ENCODE peak calls at places on chromosomes 12 and 14, in nine cellular contexts. F is LHCN-M2; T is activated CD8-positive, alpha-beta T cell treated with anti-CD3 and anti-CD28 coated beads, Interleukin-2, amount 10 ng/mL, durations not matched to agents 7 days and 5 days; J is NCI-H774; V is activated CD4-positive, alpha-beta T cell treated with anti-CD3 and anti-CD28 coated beads, Interleukin-2, amount 50 U/mL, for 4 hours; K is endothelial cell; U is choroid plexus epithelial cell; H is RPMI8226; O is heart left ventricle. R is an unnamed sample.

GRCh38 chr14:38721822-38722431 is 381.1 kb downstream of the SEC23A start:
- DNase-seq in F (peak), T (peak), J (no peak), V (no peak), K (peak), U (peak), H (peak), O (no peak), R (no peak)

GRCh38 chr14:99440278-99440677 is 40.4 kb downstream of the SETD3 start:
- DNase-seq in F (no peak), T (no peak), J (no peak), V (no peak), K (no peak), U (no peak), H (no peak), O (no peak), R (no peak)

GRCh38 chr12:1932264-1932777 is 13.9 kb upstream of the CACNA2D4 start:
- DNase-seq in F (no peak), T (no peak), J (no peak), V (no peak), K (no peak), U (peak), H (peak), O (peak), R (no peak)

GRCh38 chr14:61596985-61597384 is 98.3 kb upstream of the HIF1A start:
- DNase-seq in F (peak), T (no peak), J (no peak), V (no peak), K (no peak), U (peak), H (no peak), O (no peak), R (no peak)

GRCh38 chr12:18267427-18267826 is 6.1 kb downstream of the PIK3C2G start:
- DNase-seq in F (no peak), T (no peak), J (no peak), V (no peak), K (no peak), U (no peak), H (no peak), O (no peak), R (no peak)

GRCh38 chr12:26276709-26277108 is 81.3 kb downstream of the SSPN start:
- DNase-seq in F (no peak), T (no peak), J (no peak), V (no peak), K (no peak), U (peak), H (no peak), O (no peak), R (no peak)

GRCh38 chr12:3770891-3771290 is 18.0 kb upstream of the CRACR2A start:
- DNase-seq in F (peak), T (no peak), J (no peak), V (no peak), K (no peak), U (peak), H (no peak), O (no peak), R (no peak)

GRCh38 chr12:51872689-51872981 is 15.3 kb upstream of the ANKRD33 start:
- DNase-seq in F (no peak), T (no peak), J (no peak), V (no peak), K (no peak), U (no peak), H (no peak), O (no peak), R (no peak)

GRCh38 chr12:29797565-29798360 is 14.0 kb upstream of the TMTC1 start:
- DNase-seq in F (no peak), T (no peak), J (no peak), V (no peak), K (no peak), U (no peak), H (no peak), O (no peak), R (no peak)

GRCh38 chr12:131950182-131950913 is 606 bp downstream of the EP400 start:
- DNase-seq in F (no peak), T (peak), J (no peak), V (peak), K (peak), U (no peak), H (peak), O (peak), R (peak)

GRCh38 chr12:65755596-65755978 is 68.7 kb upstream of the HMGA2 start:
- DNase-seq in F (no peak), T (no peak), J (no peak), V (no peak), K (no peak), U (no peak), H (no peak), O (no peak), R (no peak)

GRCh38 chr14:99129211-99129696 is 142.7 kb downstream of the BCL11B start:
- DNase-seq in F (no peak), T (peak), J (no peak), V (no peak), K (peak), U (no peak), H (no peak), O (no peak), R (no peak)

GRCh38 chr12:50062733-50063452 is 5.5 kb downstream of the ASIC1 start:
- DNase-seq in F (peak), T (no peak), J (no peak), V (no peak), K (no peak), U (no peak), H (peak), O (no peak), R (no peak)

GRCh38 chr12:95583933-95584332 is 32.7 kb upstream of the USP44 start:
- DNase-seq in F (no peak), T (no peak), J (no peak), V (no peak), K (no peak), U (no peak), H (no peak), O (no peak), R (no peak)

GRCh38 chr12:2504577-2504976 is 290.2 kb upstream of the FKBP4 start:
- DNase-seq in F (no peak), T (no peak), J (no peak), V (no peak), K (no peak), U (no peak), H (no peak), O (no peak), R (no peak)

GRCh38 chr14:37599527-37600368 is 4.3 kb downstream of the TTC6 start:
- DNase-seq in F (no peak), T (no peak), J (no peak), V (no peak), K (peak), U (no peak), H (no peak), O (peak), R (no peak)

GRCh38 chr12:65696227-65696626 is 128.1 kb upstream of the HMGA2 start:
- DNase-seq in F (no peak), T (no peak), J (no peak), V (no peak), K (no peak), U (peak), H (no peak), O (no peak), R (no peak)

GRCh38 chr12:5809586-5809985 is 135.5 kb downstream of the ANO2 start:
- DNase-seq in F (no peak), T (no peak), J (no peak), V (no peak), K (no peak), U (no peak), H (no peak), O (no peak), R (no peak)

GRCh38 chr12:54191550-54192022 is 2.8 kb upstream of the SMUG1 start:
- DNase-seq in F (peak), T (peak), J (peak), V (peak), K (peak), U (peak), H (peak), O (peak), R (peak)

GRCh38 chr14:68476212-68476964 is 316.5 kb downstream of the ZFP36L1 start:
- DNase-seq in F (peak), T (no peak), J (no peak), V (no peak), K (no peak), U (peak), H (no peak), O (no peak), R (no peak)

GRCh38 chr14:72745991-72746980 is 147.6 kb downstream of the DPF3 start:
- DNase-seq in F (peak), T (no peak), J (no peak), V (no peak), K (no peak), U (peak), H (no peak), O (no peak), R (no peak)